ENCODE peak calls at places on chromosome 6, in eight cellular contexts. K, R, J, P, C, W, I and N are unnamed samples.

GRCh38 chr6:35485402-35485877 is 11.4 kb downstream of the TEAD3 start:
- DNase-seq in K (peak), R (no peak), J (no peak), P (peak), C (no peak), W (no peak), I (peak), N (no peak)

GRCh38 chr6:146902846-146903245 is 301.4 kb upstream of the STXBP5 start:
- DNase-seq in K (no peak), R (no peak), J (no peak), P (peak), C (no peak), W (no peak), I (no peak), N (no peak)

GRCh38 chr6:38831865-38832264 is 116.8 kb downstream of the DNAH8 start:
- DNase-seq in K (no peak), R (no peak), J (no peak), P (no peak), C (no peak), W (no peak), I (no peak), N (no peak)

GRCh38 chr6:166955865-166956443 is 396 bp downstream of the RNASET2 start:
- DNase-seq in K (peak), R (no peak), J (no peak), P (no peak), C (peak), W (no peak), I (peak), N (no peak)

GRCh38 chr6:168928012-168928411 is 325.6 kb downstream of the THBS2 start:
- DNase-seq in K (no peak), R (no peak), J (no peak), P (no peak), C (no peak), W (no peak), I (no peak), N (no peak)

GRCh38 chr6:31538805-31539400 is 2.9 kb downstream of the DDX39B start:
- DNase-seq in K (no peak), R (no peak), J (no peak), P (no peak), C (no peak), W (no peak), I (no peak), N (no peak)

GRCh38 chr6:135905604-135906300 is 54.3 kb downstream of the PDE7B start:
- DNase-seq in K (no peak), R (no peak), J (no peak), P (no peak), C (no peak), W (no peak), I (no peak), N (no peak)

GRCh38 chr6:20412674-20413073 is 11.0 kb downstream of the E2F3 start:
- DNase-seq in K (no peak), R (no peak), J (no peak), P (no peak), C (no peak), W (no peak), I (no peak), N (no peak)

GRCh38 chr6:4153514-4153985 is 18.2 kb upstream of the ECI2 start:
- DNase-seq in K (no peak), R (no peak), J (no peak), P (no peak), C (no peak), W (no peak), I (no peak), N (no peak)